ENCODE peak calls at places on chromosomes 4 and X, in four cellular contexts. T is astrocyte of the spinal cord; A is stimulated activated CD8-positive, alpha-beta memory T cell treated with anti-CD3 and anti-CD28 coated beads, Interleukin-7, amount 100 ng/mL, for 1 hour; O is right atrium auricular region. Q is an unnamed sample.

GRCh38 chr4:158236304-158237030 is 26.2 kb downstream of the TMEM144 start:
- DNase-seq in O (no peak), T (no peak), A (no peak), Q (no peak)

GRCh38 chr4:55075823-55076418 is 49.5 kb downstream of the KDR start:
- DNase-seq in A (no peak), T (peak), O (no peak), Q (no peak)

GRCh38 chrX:112058255-112058654 is 24.3 kb downstream of the TRPC5 start:
- DNase-seq in T (no peak), A (no peak), O (no peak), Q (no peak)

GRCh38 chr4:156705291-156705690 is 266.3 kb downstream of the PDGFC start:
- DNase-seq in O (no peak), T (peak), A (no peak), Q (no peak)

GRCh38 chr4:143531368-143531767 is 17.9 kb downstream of the SMARCA5 start:
- DNase-seq in A (no peak), O (no peak), T (peak), Q (no peak)

GRCh38 chr4:40976343-40976742 is 226.6 kb downstream of the NSUN7 start:
- DNase-seq in T (peak), A (no peak), O (no peak), Q (peak)

GRCh38 chr4:79682801-79683217 is 274.8 kb upstream of the GK2 start:
- DNase-seq in T (peak), O (no peak), A (no peak), Q (no peak)

GRCh38 chr4:30836231-30836630 is 116.1 kb downstream of the PCDH7 start:
- DNase-seq in T (peak), A (no peak), O (no peak), Q (no peak)

GRCh38 chrX:156004256-156004655 is 6.8 kb downstream of the IL9R start:
- DNase-seq in A (no peak), T (no peak), O (no peak), Q (no peak)

GRCh38 chr4:161522031-161522430 is 641.8 kb downstream of the FSTL5 start:
- DNase-seq in O (no peak), A (no peak), T (no peak), Q (no peak)

GRCh38 chr4:54197926-54198325 is 31.2 kb upstream of the PDGFRA start:
- DNase-seq in O (no peak), A (no peak), T (no peak), Q (no peak)

GRCh38 chr4:47032405-47033106 is 1.2 kb downstream of the GABRB1 start:
- DNase-seq in T (peak), O (peak), A (no peak), Q (peak)

GRCh38 chrX:107894038-107894437 is 68.4 kb downstream of the MID2 start:
- DNase-seq in T (peak), A (no peak), O (no peak), Q (peak)

GRCh38 chrX:30613736-30614135 is 36.2 kb upstream of the TASL start:
- DNase-seq in T (no peak), A (no peak), O (no peak), Q (no peak)

GRCh38 chrX:36974896-36975295 is 33.3 kb upstream of the FAM47C start:
- DNase-seq in A (no peak), O (no peak), T (no peak), Q (no peak)

GRCh38 chr4:36207808-36208207 is 36.5 kb downstream of the ARAP2 start:
- DNase-seq in A (no peak), O (no peak), T (no peak), Q (no peak)

GRCh38 chr4:4784379-4784778 is 75.1 kb upstream of the MSX1 start:
- DNase-seq in T (no peak), A (no peak), O (no peak), Q (no peak)

GRCh38 chrX:17206584-17206983 is 168.4 kb upstream of the NHS start:
- DNase-seq in A (no peak), O (no peak), T (no peak), Q (no peak)

GRCh38 chr4:3745886-3746656 is 20.1 kb upstream of the ADRA2C start:
- DNase-seq in O (no peak), T (peak), A (no peak), Q (peak)

GRCh38 chr4:77052352-77052751 is 23.4 kb downstream of the CCNI start:
- DNase-seq in O (no peak), T (no peak), A (no peak), Q (no peak)

GRCh38 chr4:176357359-176358082 is 37.8 kb downstream of the SPCS3 start:
- DNase-seq in T (no peak), O (no peak), A (no peak), Q (no peak)

GRCh38 chrX:69503835-69504625 is at the start of gene NALF2:
- DNase-seq in A (no peak), T (peak), O (no peak), Q (no peak)

GRCh38 chrX:110741213-110741796 is 54.3 kb downstream of the CHRDL1 start:
- DNase-seq in T (peak), O (no peak), A (no peak), Q (no peak)

GRCh38 chrX:13029341-13029740 is 15.1 kb downstream of the FAM9C start:
- DNase-seq in T (peak), A (no peak), O (no peak), Q (no peak)

GRCh38 chrX:3271485-3272186 is 74.8 kb downstream of the MXRA5 start:
- DNase-seq in O (no peak), A (no peak), T (peak), Q (no peak)

GRCh38 chr4:48602222-48602621 is 112.2 kb downstream of the ZAR1 start:
- DNase-seq in A (no peak), O (no peak), T (peak), Q (no peak)

GRCh38 chrX:44003975-44004374 is 30.8 kb upstream of the NDP start:
- DNase-seq in A (no peak), T (no peak), O (no peak), Q (no peak)

GRCh38 chrX:9573282-9574106 is 108.6 kb downstream of the TBL1X start:
- DNase-seq in T (no peak), O (no peak), A (no peak), Q (peak)

GRCh38 chr4:75498041-75498440 is 16.2 kb downstream of the RCHY1 start:
- DNase-seq in T (peak), O (no peak), A (no peak), Q (no peak)

GRCh38 chr4:12943069-12943468 is 541.1 kb downstream of the RAB28 start:
- DNase-seq in T (no peak), O (no peak), A (no peak), Q (no peak)

GRCh38 chrX:106894978-106895452 is 8.1 kb downstream of the RIPPLY1 start:
- DNase-seq in A (no peak), T (peak), O (no peak), Q (no peak)

GRCh38 chrX:53684415-53685192 is 1.9 kb downstream of the HUWE1 start:
- DNase-seq in T (no peak), O (no peak), A (no peak), Q (no peak)

GRCh38 chr4:81628489-81628888 is 156.8 kb upstream of the RASGEF1B start:
- DNase-seq in T (no peak), A (no peak), O (no peak), Q (no peak)

GRCh38 chrX:40151211-40152172 is 53.7 kb upstream of the BCOR start:
- DNase-seq in O (no peak), T (no peak), A (no peak), Q (peak)

GRCh38 chr4:39539026-39539690 is 11.9 kb upstream of the UGDH start:
- DNase-seq in O (no peak), T (peak), A (no peak), Q (no peak)